ENCODE peak calls at places on chromosome 5, in five cellular contexts. N is aorta; Z is LHCN-M2; E is choroid plexus epithelial cell; P is naive thymus-derived CD8-positive, alpha-beta T cell. S is an unnamed sample.

GRCh38 chr5:37553720-37554402 is 174.7 kb downstream of the WDR70 start:
- DNase-seq in N (no peak), Z (no peak), E (peak), P (no peak), S (no peak)

GRCh38 chr5:57839025-57839424 is 356.4 kb upstream of the ACTBL2 start:
- DNase-seq in N (no peak), Z (peak), E (no peak), P (no peak), S (no peak)

GRCh38 chr5:44885903-44886302 is 77.2 kb downstream of the MRPS30 start:
- DNase-seq in N (no peak), Z (peak), E (no peak), P (no peak), S (no peak)

GRCh38 chr5:102863058-102863457 is 108.0 kb downstream of the PAM start:
- DNase-seq in N (no peak), Z (no peak), E (no peak), P (no peak), S (no peak)

GRCh38 chr5:133113331-133114061 is 61.7 kb downstream of the HSPA4 start:
- DNase-seq in N (no peak), Z (peak), E (peak), P (no peak), S (no peak)

GRCh38 chr5:103041071-103041676 is 78.8 kb downstream of the GIN1 start:
- DNase-seq in N (no peak), Z (peak), E (peak), P (no peak), S (peak)

GRCh38 chr5:93296338-93296737 is 284.7 kb downstream of the NR2F1-AS1 start:
- DNase-seq in N (no peak), Z (peak), E (no peak), P (no peak), S (no peak)

GRCh38 chr5:53037141-53037859 is 48.1 kb downstream of the ITGA2 start:
- DNase-seq in N (no peak), Z (peak), E (peak), P (no peak), S (no peak)

GRCh38 chr5:5139358-5140050 is 626 bp upstream of the ADAMTS16 start:
- DNase-seq in N (no peak), Z (no peak), E (no peak), P (no peak), S (no peak)

GRCh38 chr5:75337366-75338021 is 474 bp downstream of the HMGCR start:
- DNase-seq in N (peak), Z (no peak), E (no peak), P (peak), S (peak)